ENCODE peak calls at places on chromosomes 16 and 17, in ten cellular contexts. V, T, Q, N, O, J, H, W, C and G are unnamed samples.

GRCh38 chr16:70416748-70417616 is 21.9 kb downstream of the ST3GAL2 start:
- DNase-seq in C (no peak), J (no peak), N (no peak), W (no peak), V (no peak), H (no peak), Q (no peak), O (no peak), T (peak), G (no peak)

GRCh38 chr17:81518113-81518784 is 5.7 kb upstream of the ACTG1 start:
- DNase-seq in V (no peak), C (no peak), N (no peak), H (no peak), O (no peak), T (peak), J (no peak), Q (peak), W (peak), G (no peak)

GRCh38 chr16:14364386-14365199 is 265.5 kb downstream of the PARN start:
- DNase-seq in J (no peak), Q (no peak), T (no peak), C (peak), H (no peak), N (peak), O (peak), V (peak), W (peak), G (peak)

GRCh38 chr17:48027322-48027981 is 10.1 kb downstream of the COPZ2 start:
- DNase-seq in J (no peak), O (no peak), Q (no peak), H (no peak), T (no peak), V (no peak), N (no peak), W (peak), C (no peak), G (no peak)

GRCh38 chr17:78174870-78175642 is 6.7 kb downstream of the SYNGR2 start:
- DNase-seq in W (peak), Q (no peak), V (no peak), N (no peak), O (no peak), J (no peak), T (peak), C (no peak), H (no peak), G (no peak)

GRCh38 chr17:59331929-59332889 is 754 bp downstream of the YPEL2 start:
- DNase-seq in H (no peak), V (no peak), J (peak), W (peak), O (no peak), Q (peak), N (peak), T (peak), C (no peak), G (no peak)

GRCh38 chr17:40063034-40063765 is 435 bp downstream of the THRA start:
- DNase-seq in W (peak), T (peak), H (no peak), O (no peak), V (no peak), C (no peak), J (peak), Q (peak), N (peak), G (no peak)

GRCh38 chr17:79189264-79189663 is 114.6 kb downstream of the ENGASE start:
- DNase-seq in W (no peak), Q (no peak), O (no peak), T (no peak), H (no peak), J (no peak), N (no peak), V (no peak), C (no peak), G (no peak)

GRCh38 chr16:71726491-71727319 is 2.2 kb upstream of the PHLPP2 start:
- DNase-seq in N (no peak), W (no peak), J (no peak), T (peak), H (no peak), O (no peak), Q (no peak), C (no peak), V (no peak), G (no peak)

GRCh38 chr16:22233050-22233405 is 26.9 kb downstream of the EEF2K start:
- DNase-seq in O (no peak), Q (no peak), T (no peak), N (no peak), C (no peak), J (no peak), W (no peak), H (no peak), V (no peak), G (no peak)

GRCh38 chr16:1464196-1464893 is 10.5 kb downstream of the CLCN7 start:
- DNase-seq in H (no peak), T (no peak), O (no peak), J (no peak), Q (no peak), N (no peak), C (no peak), W (no peak), V (no peak), G (no peak)

GRCh38 chr17:76953926-76954325 is 85.7 kb downstream of the MGAT5B start:
- DNase-seq in J (no peak), V (no peak), C (no peak), W (no peak), Q (no peak), H (no peak), O (no peak), T (no peak), N (no peak), G (no peak)

GRCh38 chr17:70437656-70438055 is 268.3 kb downstream of the KCNJ2 start:
- DNase-seq in O (no peak), H (no peak), T (no peak), C (no peak), N (no peak), J (no peak), W (no peak), V (no peak), Q (no peak), G (no peak)

GRCh38 chr16:15961060-15961511 is 11.7 kb downstream of the ABCC1 start:
- DNase-seq in V (peak), O (no peak), N (no peak), W (no peak), H (no peak), C (no peak), J (no peak), T (peak), Q (no peak), G (no peak)

GRCh38 chr17:19397556-19398041 is 10.6 kb upstream of the MFAP4 start:
- DNase-seq in W (peak), H (no peak), V (no peak), N (no peak), T (peak), J (no peak), O (no peak), C (no peak), Q (no peak), G (peak)

GRCh38 chr17:81710514-81711308 is 1.4 kb upstream of the SLC25A10 start:
- DNase-seq in C (no peak), Q (no peak), V (peak), N (no peak), W (peak), J (no peak), T (peak), O (no peak), H (no peak), G (no peak)

GRCh38 chr17:20225162-20226115 is 216.3 kb downstream of the SPECC1 start:
- DNase-seq in J (no peak), V (peak), W (no peak), H (no peak), O (no peak), Q (no peak), C (no peak), N (no peak), T (no peak), G (no peak)

GRCh38 chr16:19223235-19223847 is 55.3 kb downstream of the SYT17 start:
- DNase-seq in V (peak), N (peak), W (peak), T (peak), Q (peak), J (no peak), H (no peak), C (no peak), O (no peak), G (peak)

GRCh38 chr17:40495140-40495539 is 6.3 kb downstream of the TNS4 start:
- DNase-seq in T (no peak), V (no peak), Q (no peak), W (no peak), C (no peak), N (no peak), H (no peak), O (no peak), J (no peak), G (no peak)

GRCh38 chr17:19448341-19449268 is 37.6 kb downstream of the RNF112 start:
- DNase-seq in N (no peak), C (peak), J (no peak), V (peak), O (peak), W (no peak), Q (no peak), H (peak), T (no peak), G (peak)

GRCh38 chr17:32757963-32758362 is 119.0 kb downstream of the MYO1D start:
- DNase-seq in O (peak), Q (no peak), J (no peak), W (no peak), T (no peak), C (no peak), V (no peak), N (no peak), H (no peak), G (peak)

GRCh38 chr17:41415833-41416335 is 8.5 kb downstream of the KRT37 start:
- DNase-seq in C (no peak), T (no peak), H (no peak), Q (no peak), O (peak), N (no peak), W (no peak), J (no peak), V (no peak), G (no peak)

GRCh38 chr17:30600830-30601494 is 123.8 kb downstream of the GOSR1 start:
- DNase-seq in W (peak), C (no peak), O (no peak), H (no peak), J (no peak), T (peak), V (peak), Q (no peak), N (no peak), G (peak)

GRCh38 chr17:64679710-64680216 is 17.7 kb upstream of the SMURF2 start:
- DNase-seq in C (peak), Q (no peak), O (peak), N (no peak), V (peak), W (no peak), H (no peak), T (no peak), J (no peak), G (peak)

GRCh38 chr16:84514874-84515835 is 10.7 kb upstream of the MEAK7 start:
- DNase-seq in W (peak), Q (no peak), O (no peak), H (no peak), T (peak), C (no peak), V (no peak), J (peak), N (no peak), G (no peak)

GRCh38 chr17:41687828-41688640 is 651 bp upstream of the EIF1 start:
- DNase-seq in H (peak), C (no peak), Q (no peak), O (no peak), W (no peak), V (no peak), J (peak), T (peak), N (peak), G (peak)

GRCh38 chr16:49330562-49331201 is 42.9 kb upstream of the C16orf78 start:
- DNase-seq in C (no peak), N (no peak), W (no peak), V (no peak), O (no peak), H (no peak), T (peak), Q (no peak), J (no peak), G (no peak)

GRCh38 chr16:86044241-86044671 is 145.3 kb downstream of the IRF8 start:
- DNase-seq in Q (peak), T (peak), C (peak), N (peak), O (no peak), V (peak), H (no peak), J (peak), W (peak), G (no peak)
- TF ChIP-seq CTCF in Q (peak), T (peak), C (peak), N (peak), O (peak), V (peak), H (no peak), J (peak), W (peak), G (peak)

GRCh38 chr17:10629706-10630105 is 27.4 kb downstream of the MYH3 start:
- DNase-seq in C (no peak), W (no peak), V (no peak), O (no peak), T (no peak), J (no peak), H (no peak), Q (no peak), N (no peak), G (no peak)

GRCh38 chr17:10631701-10632100 is 25.4 kb downstream of the MYH3 start:
- DNase-seq in O (no peak), Q (no peak), V (no peak), H (no peak), N (no peak), J (no peak), W (no peak), C (no peak), T (no peak), G (no peak)

GRCh38 chr17:10626378-10626777 is 30.7 kb downstream of the MYH3 start:
- DNase-seq in V (no peak), J (no peak), H (no peak), Q (no peak), C (no peak), O (no peak), N (no peak), W (no peak), T (no peak), G (no peak)

GRCh38 chr17:10631048-10631700 is 25.9 kb downstream of the MYH3 start:
- DNase-seq in V (peak), C (no peak), W (peak), O (no peak), N (peak), T (no peak), J (no peak), Q (peak), H (no peak), G (peak)

GRCh38 chr17:10628756-10629155 is 28.4 kb downstream of the MYH3 start:
- DNase-seq in W (peak), H (no peak), N (no peak), V (no peak), Q (peak), J (no peak), C (no peak), O (no peak), T (no peak), G (no peak)
- TF ChIP-seq CTCF in W (peak), H (no peak), N (peak), V (peak), Q (peak), J (no peak), C (peak), O (peak), T (peak), G (peak)

GRCh38 chr16:27641260-27641659 is 91.3 kb downstream of the KATNIP start:
- DNase-seq in V (no peak), Q (no peak), H (no peak), J (no peak), O (no peak), T (no peak), C (no peak), W (no peak), N (no peak), G (no peak)

GRCh38 chr16:27639588-27640276 is 89.8 kb downstream of the KATNIP start:
- DNase-seq in C (peak), H (peak), W (peak), V (peak), J (no peak), T (peak), N (peak), Q (no peak), O (no peak), G (peak)

GRCh38 chr16:27644165-27644564 is 94.2 kb downstream of the KATNIP start:
- DNase-seq in V (no peak), C (no peak), J (no peak), N (peak), W (no peak), O (no peak), Q (no peak), H (no peak), T (no peak), G (no peak)

GRCh38 chr16:27640277-27640600 is 90.3 kb downstream of the KATNIP start:
- DNase-seq in C (no peak), Q (no peak), V (no peak), H (peak), O (no peak), J (no peak), W (no peak), T (no peak), N (no peak), G (peak)

DNA sequence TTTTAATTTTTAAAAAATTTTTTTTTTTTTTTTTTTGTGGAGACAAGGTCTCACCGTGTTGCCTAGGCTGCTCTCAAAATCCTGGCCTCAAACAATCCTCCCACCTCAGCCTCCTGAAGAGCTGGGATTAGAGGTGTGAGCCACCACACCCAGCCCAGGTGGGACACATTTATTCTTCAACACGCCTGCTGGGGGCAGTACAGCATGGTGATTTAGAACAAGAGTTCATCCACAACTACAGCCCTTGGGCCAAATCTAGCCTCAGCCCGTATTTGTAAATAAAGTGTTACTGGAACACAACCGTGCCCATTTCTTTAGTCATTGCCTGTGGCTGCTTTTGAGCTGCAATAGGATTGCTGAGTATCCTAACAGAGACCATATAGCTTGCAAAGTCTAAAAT is 92.8 kb downstream of the KATNIP start:
- DNase-seq in V (peak), O (no peak), H (no peak), Q (no peak), J (no peak), N (no peak), T (peak), C (no peak), W (peak), G (no peak)
- TF ChIP-seq CTCF in V (no peak), O (peak), H (peak), Q (peak), J (no peak), N (peak), T (peak), C (no peak), W (peak), G (peak)

GRCh38 chr17:58277107-58277506 is 3.6 kb downstream of the MPO start:
- DNase-seq in O (no peak), H (no peak), N (no peak), J (no peak), T (peak), C (no peak), W (peak), Q (no peak), V (peak), G (peak)
- TF ChIP-seq CTCF in O (peak), H (peak), N (peak), J (peak), T (peak), C (peak), W (peak), Q (peak), V (peak), G (peak)

GRCh38 chr17:50925296-50925891 is 59.2 kb upstream of the TOB1 start:
- DNase-seq in V (no peak), T (no peak), O (no peak), J (no peak), H (no peak), N (no peak), C (no peak), Q (no peak), W (no peak), G (peak)
- TF ChIP-seq CTCF in V (no peak), T (no peak), O (no peak), J (no peak), H (no peak), N (no peak), C (no peak), Q (no peak), W (no peak), G (no peak)

GRCh38 chr17:17950806-17951205 is 21.4 kb downstream of the TOM1L2 start:
- DNase-seq in T (no peak), V (no peak), C (no peak), J (no peak), W (no peak), Q (no peak), H (no peak), O (no peak), N (no peak), G (no peak)
- TF ChIP-seq CTCF in T (peak), V (peak), C (peak), J (no peak), W (peak), Q (no peak), H (no peak), O (peak), N (peak), G (peak)

DNA sequence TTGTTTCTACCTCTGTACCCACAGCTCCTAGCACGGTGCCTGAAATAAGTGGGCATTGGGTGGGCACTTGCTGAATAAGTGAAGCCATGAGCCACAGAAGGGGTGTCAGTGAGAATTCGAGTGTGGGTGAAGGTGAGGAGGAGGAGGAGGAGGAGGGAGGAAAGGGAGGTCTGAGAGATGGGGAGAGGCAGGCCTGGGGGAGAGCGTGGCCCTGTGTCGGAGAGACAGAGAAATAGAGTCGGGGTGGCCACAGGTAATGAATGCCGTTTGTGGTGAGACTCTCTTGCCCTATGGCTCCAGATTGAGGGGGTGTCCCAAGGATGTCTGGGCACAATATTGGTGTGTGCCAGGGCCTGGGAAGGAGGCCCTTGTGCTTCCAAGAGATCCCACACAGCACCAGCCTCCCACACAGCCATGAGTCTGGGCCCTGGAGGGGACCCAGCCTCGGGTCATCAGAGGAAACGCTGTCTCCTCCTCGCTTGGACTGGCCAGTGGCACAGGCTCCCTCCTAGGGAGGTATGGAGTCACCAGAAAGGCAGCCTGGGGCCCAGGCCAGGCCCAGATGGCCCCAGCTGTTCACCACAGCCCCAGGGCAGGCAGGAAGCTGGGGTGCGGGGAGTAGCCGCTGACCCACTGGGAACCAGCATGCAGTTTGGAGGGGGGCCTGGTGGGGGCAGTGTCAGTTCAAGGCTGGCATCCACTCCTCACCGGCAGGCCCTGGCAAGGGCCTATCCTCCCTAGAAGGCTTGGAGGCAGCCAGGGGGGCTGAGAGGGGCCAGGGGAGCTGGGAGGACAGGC is 49.0 kb downstream of the SDK2 start:
- DNase-seq in O (no peak), T (peak), W (peak), H (peak), C (no peak), V (peak), N (peak), J (no peak), Q (peak), G (peak)
- TF ChIP-seq CTCF in O (peak), T (peak), W (peak), H (peak), C (peak), V (peak), N (peak), J (no peak), Q (peak), G (peak)

DNA sequence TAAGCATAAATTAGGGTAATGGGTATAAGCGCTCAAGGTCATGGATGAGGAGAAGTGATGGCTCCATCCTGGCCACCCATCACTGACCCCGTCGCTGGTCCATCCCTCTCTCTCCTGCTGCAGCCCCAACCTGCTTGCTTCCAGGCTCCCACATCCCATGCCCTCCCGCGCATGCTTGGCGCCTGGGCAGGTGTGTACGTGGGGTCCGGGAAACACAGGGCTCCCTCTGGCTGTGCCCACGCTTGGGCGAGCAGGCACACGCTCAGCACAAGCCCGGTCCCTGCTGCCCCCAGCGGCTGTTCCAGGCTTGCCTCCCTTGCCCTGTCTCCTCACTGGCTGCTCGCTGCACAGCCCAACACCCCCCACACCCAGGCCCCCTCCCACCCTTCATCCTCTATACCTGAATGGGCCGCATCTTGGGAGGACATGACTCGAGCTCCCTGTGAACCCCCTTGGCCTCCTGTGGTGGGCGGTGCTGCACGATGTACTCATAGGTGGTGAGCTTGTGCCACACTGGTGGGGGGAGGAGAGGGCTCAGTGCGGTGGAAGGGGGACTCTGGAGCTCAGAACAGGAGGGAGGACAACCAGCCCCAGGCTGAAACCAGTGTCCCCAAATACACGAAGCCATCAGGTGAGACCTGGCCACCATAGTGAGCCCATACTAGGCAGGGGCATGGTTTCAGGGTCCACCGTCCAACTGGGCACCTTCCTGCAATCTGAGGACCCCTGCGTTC is 4.7 kb upstream of the TPPP3 start:
- DNase-seq in N (no peak), V (no peak), H (no peak), W (no peak), C (no peak), J (no peak), O (no peak), T (peak), Q (no peak), G (peak)
- TF ChIP-seq CTCF in N (no peak), V (no peak), H (no peak), W (no peak), C (no peak), J (no peak), O (no peak), T (peak), Q (no peak), G (peak)